ENCODE peak calls at places on chromosomes 1 and 21, in ten cellular contexts. I is fibroblast of the conjunctiva; D is fibroblast of the aortic adventitia; E is dorsolateral prefrontal cortex; J is NCI-H1092 treated with DMSO at 0.1 percent for 48 hours; L is GM06990; V is Kasumi-1; U is activated naive CD4-positive, alpha-beta T cell treated with anti-CD3 and anti-CD28 coated beads, Interleukin-2, amount 50 U/mL, for 16 hours; G is PC-3; Y is iris pigment epithelial cell. K is an unnamed sample.

GRCh38 chr1:99659755-99660210 is 13.9 kb downstream of the PALMD start:
- DNase-seq in I (no peak), D (no peak), E (no peak), J (no peak), L (no peak), V (no peak), U (no peak), G (peak), Y (peak), K (no peak)

GRCh38 chr1:153353226-153353947 is 4.3 kb upstream of the S100A9 start:
- DNase-seq in I (no peak), D (peak), E (no peak), J (peak), L (no peak), V (no peak), U (no peak), G (peak), Y (peak), K (no peak)

GRCh38 chr1:218058730-218059129 is 226.4 kb upstream of the RRP15 start:
- DNase-seq in I (no peak), D (no peak), E (no peak), J (no peak), L (no peak), V (no peak), U (no peak), G (peak), Y (no peak), K (no peak)

GRCh38 chr1:248842781-248843331 is 4.8 kb downstream of the ZNF672 start:
- DNase-seq in I (no peak), D (no peak), E (no peak), J (no peak), L (no peak), V (no peak), U (no peak), G (no peak), Y (no peak), K (no peak)

GRCh38 chr1:221511797-221512196 is 230.1 kb downstream of the DUSP10 start:
- DNase-seq in I (no peak), D (no peak), E (no peak), J (no peak), L (no peak), V (no peak), U (no peak), G (no peak), Y (no peak), K (no peak)

GRCh38 chr1:67850151-67850551 is 16.9 kb upstream of the GNG12 start:
- DNase-seq in I (no peak), D (peak), E (no peak), J (peak), L (no peak), V (peak), U (no peak), G (peak), Y (peak), K (no peak)

GRCh38 chr1:22447581-22448215 is 4.0 kb upstream of the ZBTB40 start:
- DNase-seq in I (peak), D (peak), E (no peak), J (no peak), L (no peak), V (no peak), U (no peak), G (peak), Y (peak), K (no peak)

GRCh38 chr1:61873994-61874393 is 131.7 kb downstream of the PATJ start:
- DNase-seq in I (no peak), D (no peak), E (no peak), J (no peak), L (no peak), V (no peak), U (no peak), G (no peak), Y (no peak), K (no peak)

GRCh38 chr1:198179556-198179981 is 22.8 kb downstream of the NEK7 start:
- DNase-seq in I (no peak), D (peak), E (no peak), J (no peak), L (no peak), V (peak), U (no peak), G (peak), Y (peak), K (no peak)

GRCh38 chr1:62384276-62385005 is 52.4 kb upstream of the USP1 start:
- DNase-seq in I (peak), D (peak), E (no peak), J (peak), L (no peak), V (no peak), U (no peak), G (peak), Y (peak), K (no peak)

GRCh38 chr1:92749024-92749634 is 35.8 kb downstream of the EVI5 start:
- DNase-seq in I (peak), D (peak), E (no peak), J (peak), L (peak), V (peak), U (no peak), G (peak), Y (peak), K (no peak)

GRCh38 chr1:235486321-235486720 is 17.9 kb downstream of the B3GALNT2 start:
- DNase-seq in I (no peak), D (no peak), E (no peak), J (no peak), L (no peak), V (no peak), U (no peak), G (peak), Y (peak), K (no peak)

GRCh38 chr1:26799479-26800133 is 11.9 kb downstream of the PIGV start:
- DNase-seq in I (peak), D (peak), E (peak), J (peak), L (no peak), V (no peak), U (no peak), G (peak), Y (peak), K (no peak)

GRCh38 chr1:18681423-18681835 is 50.8 kb downstream of the PAX7 start:
- DNase-seq in I (no peak), D (peak), E (no peak), J (peak), L (no peak), V (peak), U (no peak), G (peak), Y (peak), K (no peak)

GRCh38 chr1:5690291-5690690 is 301.9 kb downstream of the NPHP4 start:
- DNase-seq in I (no peak), D (no peak), E (no peak), J (no peak), L (no peak), V (no peak), U (no peak), G (no peak), Y (no peak), K (no peak)

GRCh38 chr1:230891413-230891812 is 23.1 kb upstream of the C1orf198 start:
- DNase-seq in I (no peak), D (no peak), E (no peak), J (no peak), L (no peak), V (no peak), U (no peak), G (peak), Y (no peak), K (no peak)

GRCh38 chr1:9340172-9340854 is 47.6 kb downstream of the SPSB1 start:
- DNase-seq in I (no peak), D (peak), E (no peak), J (no peak), L (no peak), V (no peak), U (no peak), G (no peak), Y (peak), K (no peak)

GRCh38 chr1:154803203-154803920 is 66.7 kb downstream of the KCNN3 start:
- DNase-seq in I (no peak), D (no peak), E (no peak), J (no peak), L (no peak), V (no peak), U (no peak), G (no peak), Y (no peak), K (no peak)

GRCh38 chr1:114033219-114033706 is 54.0 kb downstream of the OLFML3 start:
- DNase-seq in I (no peak), D (no peak), E (no peak), J (peak), L (no peak), V (peak), U (no peak), G (peak), Y (peak), K (no peak)

GRCh38 chr1:241391926-241392710 is 35.1 kb upstream of the RGS7 start:
- DNase-seq in I (no peak), D (no peak), E (no peak), J (peak), L (no peak), V (no peak), U (no peak), G (peak), Y (no peak), K (no peak)

GRCh38 chr21:25421327-25422028 is 185.8 kb downstream of the MRPL39 start:
- DNase-seq in I (peak), D (peak), E (no peak), J (peak), L (peak), V (peak), U (peak), G (peak), Y (peak), K (no peak)

GRCh38 chr1:162187676-162188075 is 118.2 kb downstream of the NOS1AP start:
- DNase-seq in I (no peak), D (no peak), E (peak), J (peak), L (no peak), V (no peak), U (no peak), G (no peak), Y (peak), K (no peak)